ENCODE peak calls at places on chromosomes 6 and 20, in seven cellular contexts. One of them, this sample, is unnamed. For H3K4me1, the result is how much of the 10 kb centered on the place peaks cover.

GRCh38 chr6:35831257-35832007 is 26.3 kb downstream of the LHFPL5 start:
- DNase-seq in kidney: no peak
- DNase-seq in effector memory CD4-positive, alpha-beta T cell: no peak
- DNase-seq in MM.1S: no peak
- DNase-seq in neuronal stem cell: no peak
- DNase-seq in PC-3: no peak
- DNase-seq in ovary: no peak
- DNase-seq in this sample: no peak

GRCh38 chr20:46299078-46299477 is 9.2 kb downstream of the CDH22 start:
- DNase-seq in effector memory CD4-positive, alpha-beta T cell: no peak
- DNase-seq in ovary: no peak
- DNase-seq in kidney: no peak
- DNase-seq in PC-3: no peak
- DNase-seq in MM.1S: no peak
- DNase-seq in neuronal stem cell: no peak
- DNase-seq in this sample: no peak

GRCh38 chr6:122008105-122009100 is 391.0 kb upstream of the HSF2 start:
- DNase-seq in kidney: no peak
- DNase-seq in ovary: no peak
- DNase-seq in PC-3: no peak
- DNase-seq in effector memory CD4-positive, alpha-beta T cell: no peak
- DNase-seq in MM.1S: no peak
- DNase-seq in neuronal stem cell: peak
- DNase-seq in this sample: peak

GRCh38 chr6:3422457-3422816 is 34.4 kb downstream of the SLC22A23 start:
- DNase-seq in MM.1S: no peak
- DNase-seq in PC-3: no peak
- DNase-seq in neuronal stem cell: no peak
- DNase-seq in ovary: no peak
- DNase-seq in kidney: no peak
- DNase-seq in effector memory CD4-positive, alpha-beta T cell: no peak
- DNase-seq in this sample: no peak

GRCh38 chr20:47360489-47361267 is 4.2 kb upstream of the ZMYND8 start:
- DNase-seq in PC-3: peak
- DNase-seq in ovary: peak
- DNase-seq in effector memory CD4-positive, alpha-beta T cell: no peak
- DNase-seq in neuronal stem cell: peak
- DNase-seq in MM.1S: no peak
- DNase-seq in kidney: peak
- DNase-seq in this sample: peak

GRCh38 chr20:23147964-23148720 is 62.0 kb upstream of the CD93 start:
- DNase-seq in ovary: no peak
- DNase-seq in effector memory CD4-positive, alpha-beta T cell: no peak
- DNase-seq in PC-3: peak
- DNase-seq in kidney: peak
- DNase-seq in neuronal stem cell: no peak
- DNase-seq in MM.1S: no peak
- DNase-seq in this sample: peak

GRCh38 chr20:46708172-46708860 is 1.1 kb upstream of the SLC2A10 start:
- DNase-seq in kidney: no peak
- DNase-seq in MM.1S: no peak
- DNase-seq in effector memory CD4-positive, alpha-beta T cell: no peak
- DNase-seq in PC-3: no peak
- DNase-seq in neuronal stem cell: no peak
- DNase-seq in ovary: no peak
- DNase-seq in this sample: no peak

GRCh38 chr6:5840742-5841141 is 166.0 kb downstream of the NRN1 start:
- DNase-seq in effector memory CD4-positive, alpha-beta T cell: no peak
- DNase-seq in ovary: no peak
- DNase-seq in PC-3: no peak
- DNase-seq in neuronal stem cell: no peak
- DNase-seq in kidney: no peak
- DNase-seq in MM.1S: no peak
- DNase-seq in this sample: no peak

GRCh38 chr6:169807699-169808607 is 56.5 kb downstream of the ERMARD start:
- DNase-seq in ovary: no peak
- DNase-seq in kidney: no peak
- DNase-seq in PC-3: no peak
- DNase-seq in MM.1S: no peak
- DNase-seq in neuronal stem cell: no peak
- DNase-seq in effector memory CD4-positive, alpha-beta T cell: no peak
- DNase-seq in this sample: no peak

GRCh38 chr6:2634151-2634964 is 116.4 kb downstream of the MYLK4 start:
- DNase-seq in PC-3: peak
- DNase-seq in ovary: peak
- DNase-seq in neuronal stem cell: peak
- DNase-seq in MM.1S: peak
- DNase-seq in effector memory CD4-positive, alpha-beta T cell: peak
- DNase-seq in kidney: peak
- DNase-seq in this sample: peak

GRCh38 chr6:138544521-138544920 is 45.2 kb upstream of the NHSL1 start:
- DNase-seq in ovary: no peak
- DNase-seq in kidney: no peak
- DNase-seq in effector memory CD4-positive, alpha-beta T cell: no peak
- DNase-seq in PC-3: no peak
- DNase-seq in MM.1S: no peak
- DNase-seq in neuronal stem cell: no peak
- DNase-seq in this sample: peak

GRCh38 chr6:29907637-29908340 is 34.5 kb upstream of the HLA-A start:
- DNase-seq in MM.1S: no peak
- DNase-seq in kidney: no peak
- DNase-seq in effector memory CD4-positive, alpha-beta T cell: no peak
- DNase-seq in ovary: no peak
- DNase-seq in PC-3: no peak
- DNase-seq in neuronal stem cell: no peak
- DNase-seq in this sample: no peak

GRCh38 chr6:105317607-105318533 is 85.0 kb downstream of the PREP start:
- DNase-seq in PC-3: peak
- DNase-seq in effector memory CD4-positive, alpha-beta T cell: no peak
- DNase-seq in MM.1S: no peak
- DNase-seq in neuronal stem cell: no peak
- DNase-seq in ovary: no peak
- DNase-seq in kidney: no peak
- DNase-seq in this sample: no peak

GRCh38 chr6:27986928-27987725 is 30.1 kb downstream of the OR2B6 start:
- DNase-seq in MM.1S: no peak
- DNase-seq in neuronal stem cell: no peak
- DNase-seq in effector memory CD4-positive, alpha-beta T cell: no peak
- DNase-seq in ovary: no peak
- DNase-seq in PC-3: peak
- DNase-seq in kidney: no peak
- DNase-seq in this sample: no peak

GRCh38 chr20:21503345-21503744 is 10.5 kb downstream of the NKX2-2 start:
- DNase-seq in PC-3: peak
- DNase-seq in MM.1S: peak
- DNase-seq in kidney: no peak
- DNase-seq in neuronal stem cell: no peak
- DNase-seq in effector memory CD4-positive, alpha-beta T cell: no peak
- DNase-seq in ovary: no peak
- DNase-seq in this sample: peak

GRCh38 chr6:11304946-11305345 is 72.5 kb upstream of the NEDD9 start:
- DNase-seq in ovary: no peak
- DNase-seq in neuronal stem cell: no peak
- DNase-seq in MM.1S: no peak
- DNase-seq in kidney: no peak
- DNase-seq in effector memory CD4-positive, alpha-beta T cell: no peak
- DNase-seq in PC-3: no peak
- DNase-seq in this sample: no peak

GRCh38 chr20:60170116-60170515 is 211.9 kb downstream of the CDH26 start:
- DNase-seq in PC-3: no peak
- DNase-seq in kidney: no peak
- DNase-seq in MM.1S: no peak
- DNase-seq in effector memory CD4-positive, alpha-beta T cell: no peak
- DNase-seq in neuronal stem cell: no peak
- DNase-seq in ovary: no peak
- DNase-seq in this sample: no peak

GRCh38 chr20:58978351-58979190 is 2.5 kb upstream of the NELFCD start:
- DNase-seq in PC-3: no peak
- DNase-seq in effector memory CD4-positive, alpha-beta T cell: no peak
- DNase-seq in MM.1S: no peak
- DNase-seq in ovary: no peak
- DNase-seq in kidney: no peak
- DNase-seq in neuronal stem cell: no peak
- DNase-seq in this sample: no peak

GRCh38 chr6:128403618-128404444 is 116.6 kb downstream of the PTPRK start:
- DNase-seq in ovary: no peak
- DNase-seq in kidney: no peak
- DNase-seq in effector memory CD4-positive, alpha-beta T cell: no peak
- DNase-seq in PC-3: peak
- DNase-seq in MM.1S: no peak
- DNase-seq in neuronal stem cell: no peak
- DNase-seq in this sample: no peak

GRCh38 chr20:19944772-19945459 is 72.2 kb upstream of the NAA20 start:
- DNase-seq in ovary: no peak
- DNase-seq in MM.1S: no peak
- DNase-seq in PC-3: no peak
- DNase-seq in kidney: no peak
- DNase-seq in effector memory CD4-positive, alpha-beta T cell: no peak
- DNase-seq in neuronal stem cell: no peak
- DNase-seq in this sample: no peak

GRCh38 chr6:167763056-167763944 is 63.4 kb upstream of the AFDN start:
- DNase-seq in MM.1S: no peak
- DNase-seq in ovary: no peak
- DNase-seq in neuronal stem cell: no peak
- DNase-seq in kidney: no peak
- DNase-seq in PC-3: no peak
- DNase-seq in effector memory CD4-positive, alpha-beta T cell: no peak
- DNase-seq in this sample: no peak

GRCh38 chr6:14035448-14035847 is 82.1 kb upstream of the CD83 start:
- DNase-seq in neuronal stem cell: no peak
- DNase-seq in ovary: no peak
- DNase-seq in kidney: no peak
- DNase-seq in MM.1S: no peak
- DNase-seq in PC-3: peak
- DNase-seq in effector memory CD4-positive, alpha-beta T cell: no peak
- DNase-seq in this sample: peak

GRCh38 chr6:108453601-108454157 is 107.0 kb upstream of the FOXO3 start:
- DNase-seq in neuronal stem cell: no peak
- DNase-seq in ovary: no peak
- DNase-seq in MM.1S: peak
- DNase-seq in kidney: no peak
- DNase-seq in PC-3: no peak
- DNase-seq in effector memory CD4-positive, alpha-beta T cell: no peak
- DNase-seq in this sample: peak

GRCh38 chr6:157853902-157854481 is 30.9 kb downstream of the SNX9 start:
- DNase-seq in MM.1S: no peak
- DNase-seq in PC-3: no peak
- DNase-seq in neuronal stem cell: no peak
- DNase-seq in ovary: no peak
- DNase-seq in kidney: no peak
- DNase-seq in effector memory CD4-positive, alpha-beta T cell: no peak
- DNase-seq in this sample: no peak

GRCh38 chr6:12751694-12752304 is 35.2 kb downstream of the PHACTR1 start:
- DNase-seq in effector memory CD4-positive, alpha-beta T cell: no peak
- DNase-seq in MM.1S: peak
- DNase-seq in PC-3: peak
- DNase-seq in kidney: no peak
- DNase-seq in ovary: peak
- DNase-seq in neuronal stem cell: peak
- DNase-seq in this sample: peak

DNA sequence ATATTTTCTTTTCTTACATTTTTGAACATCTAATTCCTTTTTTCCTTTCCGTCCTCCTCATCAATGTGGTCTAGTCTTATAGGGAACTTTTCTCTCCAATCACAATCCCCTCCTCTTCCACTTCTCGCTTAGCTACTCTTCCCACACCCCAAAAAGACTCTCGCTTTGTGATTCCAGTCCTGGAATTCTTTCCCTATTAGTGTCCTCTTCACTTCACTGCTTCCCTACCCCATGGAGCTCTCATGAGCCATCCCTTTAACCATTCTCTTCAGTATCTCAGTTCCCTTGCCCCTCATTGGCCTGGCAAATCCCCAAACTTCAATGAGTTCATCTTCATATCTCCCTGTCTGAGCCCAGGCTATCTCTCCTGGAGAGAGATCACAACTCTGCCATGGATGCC is 55.3 kb upstream of the CEP85L start:
- DNase-seq in ovary: no peak
- DNase-seq in MM.1S: no peak
- DNase-seq in effector memory CD4-positive, alpha-beta T cell: no peak
- DNase-seq in kidney: no peak
- DNase-seq in PC-3: no peak
- DNase-seq in neuronal stem cell: no peak
- DNase-seq in this sample: no peak
- H3K4me1 ChIP-seq in ovary: under half
- H3K4me1 ChIP-seq in MM.1S: under half
- H3K4me1 ChIP-seq in effector memory CD4-positive, alpha-beta T cell: under half
- H3K4me1 ChIP-seq in kidney: under half
- H3K4me1 ChIP-seq in PC-3: under half
- H3K4me1 ChIP-seq in neuronal stem cell: under half
- H3K4me1 ChIP-seq in this sample: under half

GRCh38 chr20:51388756-51389542 is 153.6 kb downstream of the NFATC2 start:
- DNase-seq in effector memory CD4-positive, alpha-beta T cell: no peak
- DNase-seq in MM.1S: no peak
- DNase-seq in neuronal stem cell: no peak
- DNase-seq in ovary: no peak
- DNase-seq in kidney: no peak
- DNase-seq in PC-3: peak
- DNase-seq in this sample: no peak
- H3K27ac ChIP-seq in effector memory CD4-positive, alpha-beta T cell: no peak
- H3K27ac ChIP-seq in MM.1S: no peak
- H3K27ac ChIP-seq in neuronal stem cell: no peak
- H3K27ac ChIP-seq in ovary: no peak
- H3K27ac ChIP-seq in kidney: peak
- H3K27ac ChIP-seq in PC-3: peak
- H3K27ac ChIP-seq in this sample: no peak

GRCh38 chr6:25035451-25036435 is 100.0 kb upstream of the RIPOR2 start:
- DNase-seq in neuronal stem cell: no peak
- DNase-seq in MM.1S: no peak
- DNase-seq in kidney: no peak
- DNase-seq in ovary: no peak
- DNase-seq in effector memory CD4-positive, alpha-beta T cell: no peak
- DNase-seq in PC-3: no peak
- DNase-seq in this sample: no peak

GRCh38 chr6:25032964-25033363 is 97.2 kb upstream of the RIPOR2 start:
- DNase-seq in ovary: no peak
- DNase-seq in kidney: no peak
- DNase-seq in neuronal stem cell: no peak
- DNase-seq in PC-3: no peak
- DNase-seq in effector memory CD4-positive, alpha-beta T cell: no peak
- DNase-seq in MM.1S: no peak
- DNase-seq in this sample: no peak

GRCh38 chr6:25036461-25036860 is 100.7 kb upstream of the RIPOR2 start:
- DNase-seq in kidney: no peak
- DNase-seq in effector memory CD4-positive, alpha-beta T cell: no peak
- DNase-seq in PC-3: no peak
- DNase-seq in MM.1S: no peak
- DNase-seq in ovary: no peak
- DNase-seq in neuronal stem cell: no peak
- DNase-seq in this sample: no peak

GRCh38 chr6:25038300-25038699 is 102.5 kb upstream of the RIPOR2 start:
- DNase-seq in PC-3: no peak
- DNase-seq in ovary: no peak
- DNase-seq in kidney: no peak
- DNase-seq in effector memory CD4-positive, alpha-beta T cell: no peak
- DNase-seq in neuronal stem cell: no peak
- DNase-seq in MM.1S: no peak
- DNase-seq in this sample: no peak

GRCh38 chr6:25034477-25034876 is 98.7 kb upstream of the RIPOR2 start:
- DNase-seq in PC-3: no peak
- DNase-seq in MM.1S: peak
- DNase-seq in neuronal stem cell: no peak
- DNase-seq in kidney: no peak
- DNase-seq in ovary: no peak
- DNase-seq in effector memory CD4-positive, alpha-beta T cell: no peak
- DNase-seq in this sample: no peak
- H3K4me1 ChIP-seq in PC-3: under half
- H3K4me1 ChIP-seq in MM.1S: under half
- H3K4me1 ChIP-seq in neuronal stem cell: under half
- H3K4me1 ChIP-seq in kidney: under half
- H3K4me1 ChIP-seq in ovary: under half
- H3K4me1 ChIP-seq in effector memory CD4-positive, alpha-beta T cell: under half
- H3K4me1 ChIP-seq in this sample: under half

GRCh38 chr20:10558635-10559187 is 115.1 kb downstream of the JAG1 start:
- DNase-seq in MM.1S: no peak
- DNase-seq in PC-3: peak
- DNase-seq in kidney: no peak
- DNase-seq in effector memory CD4-positive, alpha-beta T cell: no peak
- DNase-seq in ovary: no peak
- DNase-seq in neuronal stem cell: no peak
- DNase-seq in this sample: peak
- H3K27ac ChIP-seq in MM.1S: no peak
- H3K27ac ChIP-seq in PC-3: peak
- H3K27ac ChIP-seq in kidney: no peak
- H3K27ac ChIP-seq in effector memory CD4-positive, alpha-beta T cell: no peak
- H3K27ac ChIP-seq in ovary: no peak
- H3K27ac ChIP-seq in neuronal stem cell: no peak
- H3K27ac ChIP-seq in this sample: peak